ENCODE peak calls at places on chromosome 19, in five cellular contexts. Z is fibroblast of the aortic adventitia; P is NCI-H774; J is fibroblast of pulmonary artery; L is CD8-positive, alpha-beta T cell. Y is an unnamed sample.
A peak's percentile ranks its signal among the peaks of the same experiment; 100 is the strongest.

GRCh38 chr19:50492303-50493052 is 15.8 kb upstream of the GARIN5A start:
- DNase-seq in Z (no peak), P (no peak), J (no peak), L (peak; percentile 30), Y (no peak)

GRCh38 chr19:53882391-53883050 is 524 bp downstream of the PRKCG start:
- DNase-seq in Z (no peak), P (no peak), J (no peak), L (no peak), Y (no peak)

GRCh38 chr19:43765109-43765876 is 10.5 kb upstream of the SMG9 start:
- DNase-seq in Z (peak; percentile 95), P (no peak), J (peak; percentile 89), L (peak; percentile 55), Y (peak; percentile 87)

GRCh38 chr19:31353826-31354225 is 4.6 kb upstream of the TSHZ3 start:
- DNase-seq in Z (no peak), P (no peak), J (no peak), L (no peak), Y (no peak)

GRCh38 chr19:11201791-11202190 is 4.4 kb upstream of the KANK2 start:
- DNase-seq in Z (no peak), P (no peak), J (no peak), L (no peak), Y (no peak)

GRCh38 chr19:41541990-41542584 is 33.9 kb upstream of the CEACAM21 start:
- DNase-seq in Z (peak; percentile 32), P (peak; percentile 1), J (peak; percentile 49), L (peak; percentile 83), Y (peak; percentile 21)

GRCh38 chr19:31355330-31356289 is 6.4 kb upstream of the TSHZ3 start:
- DNase-seq in Z (no peak), P (no peak), J (no peak), L (no peak), Y (no peak)

GRCh38 chr19:17687857-17688784 is at the start of gene UNC13A:
- DNase-seq in Z (peak; percentile 35), P (peak; percentile 68), J (peak; percentile 48), L (peak; percentile 58), Y (peak; percentile 20)

GRCh38 chr19:19262190-19263057 is 10.7 kb downstream of the TM6SF2 start:
- DNase-seq in Z (no peak), P (no peak), J (no peak), L (no peak), Y (no peak)

GRCh38 chr19:21321996-21322395 is 7.2 kb downstream of the ZNF708 start:
- DNase-seq in Z (peak; percentile 14), P (no peak), J (peak; percentile 30), L (no peak), Y (peak; percentile 76)

GRCh38 chr19:29624489-29625210 is 18.6 kb downstream of the POP4 start:
- DNase-seq in Z (no peak), P (no peak), J (no peak), L (no peak), Y (no peak)

GRCh38 chr19:48642862-48643261 is 3.1 kb downstream of the CA11 start:
- DNase-seq in Z (no peak), P (no peak), J (no peak), L (no peak), Y (no peak)

GRCh38 chr19:30492581-30492980 is 120.4 kb downstream of the ZNF536 start:
- DNase-seq in Z (no peak), P (no peak), J (no peak), L (no peak), Y (no peak)

GRCh38 chr19:28949535-28949934 is 263.4 kb downstream of the UQCRFS1 start:
- DNase-seq in Z (no peak), P (no peak), J (no peak), L (no peak), Y (no peak)

GRCh38 chr19:49667473-49667872 is 1.7 kb downstream of the BCL2L12 start:
- DNase-seq in Z (no peak), P (no peak), J (no peak), L (no peak), Y (no peak)

GRCh38 chr19:49408816-49409440 is 14.3 kb downstream of the PTH2 start:
- DNase-seq in Z (no peak), P (no peak), J (no peak), L (no peak), Y (no peak)

GRCh38 chr19:1672038-1672768 is 19.8 kb upstream of the TCF3 start:
- DNase-seq in Z (peak; percentile 23), P (no peak), J (peak; percentile 48), L (peak; percentile 68), Y (peak; percentile 23)

GRCh38 chr19:50896591-50897190 is 14.5 kb downstream of the KLK4 start:
- DNase-seq in Z (peak; percentile 17), P (peak; percentile 53), J (peak; percentile 25), L (no peak), Y (peak; percentile 12)

GRCh38 chr19:8005534-8006256 is at the start of gene ELAVL1:
- DNase-seq in Z (peak; percentile 81), P (peak; percentile 95), J (peak; percentile 91), L (peak; percentile 89), Y (peak; percentile 89)

GRCh38 chr19:48279747-48280146 is 9.9 kb downstream of the ZNF114 start:
- DNase-seq in Z (no peak), P (no peak), J (no peak), L (no peak), Y (no peak)

GRCh38 chr19:35644987-35645679 is 3.0 kb upstream of the COX6B1 start:
- DNase-seq in Z (peak; percentile 49), P (peak; percentile 29), J (peak; percentile 49), L (peak; percentile 71), Y (peak; percentile 42)

GRCh38 chr19:15177269-15178116 is 23.3 kb downstream of the NOTCH3 start:
- DNase-seq in Z (peak; percentile 60), P (peak; percentile 74), J (peak; percentile 76), L (peak; percentile 89), Y (peak; percentile 65)

GRCh38 chr19:1287622-1288527 is 2.2 kb downstream of the EFNA2 start:
- DNase-seq in Z (no peak), P (no peak), J (no peak), L (no peak), Y (no peak)

GRCh38 chr19:29429021-29429420 is 96.8 kb upstream of the VSTM2B start:
- DNase-seq in Z (no peak), P (no peak), J (no peak), L (no peak), Y (no peak)

GRCh38 chr19:42176990-42177685 is 40.3 kb downstream of the DEDD2 start:
- DNase-seq in Z (peak; percentile 58), P (peak; percentile 66), J (peak; percentile 72), L (peak; percentile 78), Y (peak; percentile 69)

GRCh38 chr19:7637374-7638256 is 705 bp downstream of the STXBP2 start:
- DNase-seq in Z (no peak), P (no peak), J (peak; percentile 17), L (no peak), Y (no peak)

GRCh38 chr19:33194884-33195710 is 967 bp downstream of the LRP3 start:
- DNase-seq in Z (peak; percentile 63), P (no peak), J (peak; percentile 53), L (no peak), Y (peak; percentile 60)

GRCh38 chr19:48043675-48044258 is at the start of gene CABP5:
- DNase-seq in Z (no peak), P (no peak), J (no peak), L (no peak), Y (no peak)

GRCh38 chr19:35689836-35690235 is 14.5 kb upstream of the ZBTB32 start:
- DNase-seq in Z (peak; percentile 46), P (no peak), J (no peak), L (no peak), Y (no peak)

GRCh38 chr19:22784051-22784450 is at the start of gene ZNF99:
- DNase-seq in Z (no peak), P (no peak), J (no peak), L (no peak), Y (no peak)

GRCh38 chr19:1862424-1863307 is 713 bp downstream of the KLF16 start:
- DNase-seq in Z (no peak), P (peak; percentile 9), J (no peak), L (peak; percentile 63), Y (no peak)

GRCh38 chr19:48484931-48485612 is 15.9 kb downstream of the CYTH2 start:
- DNase-seq in Z (no peak), P (no peak), J (no peak), L (no peak), Y (no peak)

GRCh38 chr19:6115992-6116391 is 5.7 kb upstream of the RFX2 start:
- DNase-seq in Z (no peak), P (no peak), J (no peak), L (no peak), Y (no peak)

GRCh38 chr19:50198431-50199253 is 4.8 kb upstream of the MYH14 start:
- DNase-seq in Z (no peak), P (no peak), J (no peak), L (no peak), Y (no peak)

GRCh38 chr19:57382806-57383488 is 6.7 kb upstream of the ZNF548 start:
- DNase-seq in Z (no peak), P (no peak), J (no peak), L (no peak), Y (no peak)

GRCh38 chr19:45090034-45090433 is 2.9 kb upstream of the PPP1R37 start:
- DNase-seq in Z (no peak), P (no peak), J (no peak), L (no peak), Y (no peak)

Y was measured in fibroblast of lung.